ENCODE peak calls at places on chromosomes 3 and 15, in five cellular contexts. S is fibroblast of pulmonary artery, Z is GM23248, N is HCT116, B is ascending aorta. A is an unnamed sample.

GRCh38 chr3:125129512-125129962 is 73.7 kb upstream of the HEG1 start:
- DNase-seq in B (peak), Z (peak), N (no peak), S (peak), A (peak)

GRCh38 chr3:108001457-108001856 is 89.4 kb downstream of the CD47 start:
- DNase-seq in B (no peak), S (no peak), Z (peak), N (no peak), A (peak)

GRCh38 chr3:48564022-48564421 is 441 bp upstream of the UCN2 start:
- DNase-seq in S (peak), B (peak), Z (peak), N (peak), A (peak)

GRCh38 chr15:40633178-40633577 is 39.1 kb downstream of the KNL1 start:
- DNase-seq in B (no peak), Z (peak), N (no peak), S (peak), A (peak)

GRCh38 chr15:29672923-29673809 is 149.1 kb downstream of the TJP1 start:
- DNase-seq in Z (no peak), B (peak), S (peak), N (no peak), A (no peak)

GRCh38 chr15:37979597-37979996 is 45.2 kb downstream of the TMCO5A start:
- DNase-seq in S (no peak), N (no peak), B (no peak), Z (no peak), A (no peak)

GRCh38 chr3:112399064-112399463 is 66.1 kb downstream of the CD200 start:
- DNase-seq in N (no peak), S (no peak), Z (no peak), B (no peak), A (no peak)

GRCh38 chr15:41727143-41727542 is 47.1 kb upstream of the MAPKBP1 start:
- DNase-seq in B (no peak), S (peak), N (no peak), Z (peak), A (peak)

GRCh38 chr3:31079691-31080090 is 185.2 kb upstream of the GADL1 start:
- DNase-seq in B (no peak), Z (peak), N (no peak), S (no peak), A (peak)

GRCh38 chr3:52237659-52238172 is 1.2 kb downstream of the TWF2 start:
- DNase-seq in N (peak), B (peak), Z (peak), S (peak), A (peak)

GRCh38 chr15:70362911-70363310 is 265.2 kb upstream of the TLE3 start:
- DNase-seq in S (peak), N (peak), Z (peak), B (peak), A (peak)

GRCh38 chr15:90099868-90100854 is 2.1 kb downstream of the IDH2 start:
- DNase-seq in Z (peak), B (peak), S (peak), N (no peak), A (peak)
- H3K4me3 ChIP-seq in Z (peak), B (peak), S (no peak), N (no peak), A (peak)

DNA sequence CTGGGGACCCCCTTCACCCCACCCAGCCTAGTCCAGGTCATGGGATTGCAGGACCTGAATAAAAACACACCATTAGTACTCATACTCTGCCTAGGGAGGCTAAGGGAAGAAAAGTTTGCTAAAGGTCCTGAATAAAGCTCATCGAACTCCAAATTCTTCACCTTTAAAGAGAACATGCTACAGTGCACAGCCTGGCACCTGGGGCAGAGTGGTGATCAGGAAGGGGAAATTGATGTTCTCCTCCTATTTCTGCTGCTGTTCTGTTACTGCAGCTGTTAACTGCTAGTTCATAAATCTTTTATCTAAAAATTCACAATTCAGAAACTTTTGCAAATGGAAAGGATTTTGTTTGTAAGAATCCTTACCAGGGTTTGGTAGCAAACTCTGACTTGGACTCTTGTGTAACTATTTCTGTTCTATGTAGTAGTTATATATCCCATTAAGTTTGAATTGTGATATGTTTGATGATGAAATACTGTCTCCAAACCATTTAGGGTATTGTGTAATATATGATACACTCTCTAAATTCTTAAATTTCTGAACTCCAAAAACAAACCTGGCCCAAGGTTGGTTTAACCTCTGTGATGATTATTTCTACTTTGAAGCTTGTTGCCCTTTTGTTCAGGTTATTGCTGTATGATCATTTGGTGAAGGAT is 27.9 kb downstream of the MCTP2 start:
- DNase-seq in Z (peak), B (no peak), S (no peak), N (no peak), A (no peak)
- H3K4me3 ChIP-seq in Z (no peak), B (no peak), S (no peak), N (no peak), A (no peak)

GRCh38 chr15:96355561-96356129 is 25.1 kb downstream of the NR2F2 start:
- DNase-seq in N (no peak), S (no peak), Z (no peak), B (no peak), A (no peak)
- H3K4me3 ChIP-seq in N (no peak), S (peak), Z (peak), B (no peak), A (no peak)

GRCh38 chr15:81330351-81331085 is 6.6 kb upstream of the STARD5 start:
- DNase-seq in S (no peak), Z (peak), N (no peak), B (no peak), A (no peak)

GRCh38 chr15:81333363-81333762 is 9.4 kb upstream of the STARD5 start:
- DNase-seq in Z (no peak), N (no peak), S (no peak), B (no peak), A (no peak)

GRCh38 chr15:81331600-81331999 is 7.7 kb upstream of the STARD5 start:
- DNase-seq in B (no peak), N (no peak), Z (no peak), S (no peak), A (no peak)

GRCh38 chr15:81334768-81335447 is 11.0 kb upstream of the STARD5 start:
- DNase-seq in Z (no peak), B (no peak), S (peak), N (no peak), A (peak)

GRCh38 chr15:81332326-81332725 is 8.4 kb upstream of the STARD5 start:
- DNase-seq in N (no peak), Z (no peak), B (no peak), S (no peak), A (no peak)
- H3K4me3 ChIP-seq in N (no peak), Z (no peak), B (no peak), S (no peak), A (no peak)

GRCh38 chr3:142444343-142444742 is 3.5 kb downstream of the XRN1 start:
- DNase-seq in Z (no peak), B (no peak), S (no peak), N (no peak), A (no peak)
- H3K4me3 ChIP-seq in Z (no peak), B (no peak), S (no peak), N (no peak), A (no peak)